ENCODE peak calls at places on chromosomes 7 and 10, in four cellular contexts. Q is A549, E is OCI-LY7, R is H9. H is an unnamed sample.

GRCh38 chr7:78769551-78770101 is 683.8 kb downstream of the MAGI2 start:
- DNase-seq in Q (no peak), E (peak), R (no peak), H (no peak)

GRCh38 chr10:60105195-60105812 is 198.9 kb upstream of the CCDC6 start:
- DNase-seq in Q (no peak), E (no peak), R (no peak), H (no peak)

GRCh38 chr10:86262671-86263165 is 103.9 kb downstream of the GRID1 start:
- DNase-seq in Q (no peak), E (no peak), R (peak), H (no peak)

GRCh38 chr10:38112159-38112558 is 18.0 kb downstream of the ZNF37A start:
- DNase-seq in Q (no peak), E (no peak), R (no peak), H (no peak)

GRCh38 chr7:52261052-52261451 is 774.4 kb upstream of the POM121L12 start:
- DNase-seq in Q (no peak), E (no peak), R (no peak), H (no peak)

GRCh38 chr7:140669352-140669751 is 3.4 kb upstream of the ADCK2 start:
- DNase-seq in Q (no peak), E (no peak), R (no peak), H (no peak)

GRCh38 chr7:100003711-100004661 is 11.4 kb upstream of the ZKSCAN1 start:
- DNase-seq in Q (no peak), E (no peak), R (no peak), H (no peak)

GRCh38 chr10:11144626-11145497 is 127.2 kb downstream of the CELF2 start:
- DNase-seq in Q (no peak), E (no peak), R (no peak), H (no peak)

GRCh38 chr7:14888904-14889482 is 13.6 kb downstream of the DGKB start:
- DNase-seq in Q (no peak), E (no peak), R (no peak), H (no peak)

GRCh38 chr7:151853896-151854807 is 22.8 kb downstream of the PRKAG2 start:
- DNase-seq in Q (no peak), E (no peak), R (no peak), H (no peak)

GRCh38 chr7:149489391-149490024 is 8.1 kb downstream of the ZNF746 start:
- DNase-seq in Q (peak), E (no peak), R (no peak), H (peak)
- TF ChIP-seq CTCF in Q (peak), E (peak), R (peak), H (no peak)

DNA sequence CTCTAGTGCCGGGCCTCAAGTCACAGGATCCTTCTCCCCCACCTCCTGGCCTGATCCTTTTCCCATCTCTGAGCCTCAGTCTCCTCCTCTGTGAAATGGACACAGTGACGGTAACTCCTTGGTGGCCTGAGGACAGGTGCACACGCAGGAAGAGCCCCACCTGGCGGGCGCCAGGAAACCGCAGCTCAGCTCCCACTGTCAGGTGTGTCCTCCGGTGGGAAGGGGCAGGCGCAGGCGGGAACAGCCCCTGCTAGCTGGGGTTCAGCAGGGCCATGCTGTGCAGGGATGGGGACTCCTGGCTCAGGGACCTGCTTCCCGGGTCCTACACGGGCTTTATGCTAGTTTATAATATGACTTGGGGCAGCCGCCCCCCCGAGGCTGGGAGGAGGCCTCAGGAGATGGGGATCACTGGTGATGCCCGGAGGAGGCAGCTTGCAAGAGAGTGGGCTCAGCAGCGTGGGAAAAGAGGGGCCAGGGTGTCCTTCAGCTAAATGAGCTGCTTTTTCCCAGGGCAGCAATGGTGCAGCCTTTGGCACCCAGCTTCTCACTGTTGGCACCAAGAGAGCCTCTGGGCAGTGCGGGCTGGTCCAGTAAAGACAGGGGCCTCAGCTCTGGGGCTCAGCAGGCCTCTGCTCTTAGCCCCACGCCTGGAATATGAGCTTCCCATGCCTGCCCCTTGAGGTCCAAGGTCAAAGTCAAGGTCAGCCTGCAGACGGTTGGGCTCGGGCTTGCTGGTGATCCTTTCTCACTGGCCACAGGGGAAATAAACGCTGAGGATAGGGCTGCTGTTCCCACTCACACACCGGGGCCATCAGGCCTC is 68.0 kb upstream of the FAM20C start:
- DNase-seq in Q (no peak), E (no peak), R (no peak), H (no peak)
- TF ChIP-seq CTCF in Q (peak), E (peak), R (peak), H (no peak)

DNA sequence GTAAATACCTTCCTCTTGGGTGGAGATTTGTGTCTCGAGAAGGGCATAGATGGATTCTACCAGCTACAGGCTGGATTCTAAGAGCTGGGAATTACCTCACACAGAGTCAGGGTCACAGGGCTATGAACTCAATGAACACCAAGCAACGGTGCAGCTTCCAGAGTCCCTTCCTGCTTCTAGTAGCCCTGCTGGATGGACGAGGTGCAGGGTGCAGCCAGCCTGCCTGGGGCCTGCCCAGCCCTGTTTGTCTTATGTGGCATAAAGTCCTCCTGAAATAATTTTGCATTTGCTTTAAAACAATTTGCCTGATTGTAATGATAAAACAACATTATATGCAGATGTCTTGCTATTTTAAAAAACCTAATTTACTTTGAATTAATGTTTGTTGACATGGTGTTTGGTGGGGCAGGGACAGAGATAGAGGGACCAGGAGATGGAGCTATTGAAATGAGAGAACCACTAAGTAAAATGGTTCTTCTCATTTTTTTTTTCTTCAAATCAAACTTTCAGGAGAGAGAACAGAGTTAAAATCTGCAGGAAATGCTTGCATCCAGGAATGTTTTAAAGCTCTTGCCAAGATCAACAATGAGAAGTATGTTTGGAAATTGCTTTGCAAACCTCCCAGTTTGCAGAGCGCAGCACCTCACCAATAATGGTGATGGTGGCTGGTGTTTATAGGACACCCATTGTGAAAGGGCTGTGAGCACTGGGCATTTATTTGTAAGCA is 305.4 kb upstream of the PODXL start:
- DNase-seq in Q (no peak), E (no peak), R (no peak), H (no peak)
- TF ChIP-seq CTCF in Q (peak), E (no peak), R (no peak), H (no peak)

DNA sequence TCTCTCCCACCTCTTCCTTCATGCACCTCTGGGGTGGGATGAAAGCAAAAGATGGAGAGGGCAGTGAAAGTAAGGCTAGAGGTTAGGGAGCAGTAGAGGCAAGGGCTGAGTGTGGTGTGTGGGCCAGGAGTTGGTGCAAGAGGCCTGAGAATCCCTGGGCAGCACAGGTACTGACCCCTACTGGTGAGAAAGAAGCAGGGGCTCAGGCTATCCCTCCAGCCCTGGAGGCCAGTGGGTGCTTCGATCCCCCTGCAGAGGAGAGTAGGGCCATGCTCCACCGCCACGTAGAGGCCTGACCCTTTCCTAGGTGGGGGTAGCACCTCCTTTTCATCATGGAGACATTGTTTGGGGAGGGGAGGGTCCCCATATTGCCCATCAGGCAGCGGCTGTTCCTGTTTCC is 9.8 kb downstream of the CDHR1 start:
- DNase-seq in Q (no peak), E (peak), R (peak), H (no peak)
- TF ChIP-seq CTCF in Q (no peak), E (peak), R (peak), H (no peak)

GRCh38 chr7:117157121-117157870 is 165.6 kb downstream of the WNT2 start:
- DNase-seq in Q (peak), E (no peak), R (no peak), H (no peak)
- TF ChIP-seq CTCF in Q (peak), E (peak), R (peak), H (no peak)

GRCh38 chr7:83466956-83467355 is 182.0 kb downstream of the SEMA3E start:
- DNase-seq in Q (no peak), E (no peak), R (peak), H (no peak)
- TF ChIP-seq CTCF in Q (no peak), E (no peak), R (no peak), H (no peak)